ENCODE peak calls at places on chromosomes 16 and 17, in seven cellular contexts. One of them, this sample, is unnamed.

GRCh38 chr17:32503251-32504165 is 16.7 kb downstream of the CDK5R1 start:
- DNase-seq in effector memory CD4-positive, alpha-beta T cell: no peak
- DNase-seq in left ventricle myocardium inferior: no peak
- DNase-seq in heart right ventricle: no peak
- DNase-seq in endodermal cell: no peak
- DNase-seq in ascending aorta: no peak
- DNase-seq in mammary epithelial cell: peak; percentile 40
- DNase-seq in this sample: peak; percentile 60

GRCh38 chr17:47628014-47628413 is 21.7 kb upstream of the KPNB1 start:
- DNase-seq in heart right ventricle: no peak
- DNase-seq in mammary epithelial cell: no peak
- DNase-seq in ascending aorta: no peak
- DNase-seq in effector memory CD4-positive, alpha-beta T cell: no peak
- DNase-seq in left ventricle myocardium inferior: no peak
- DNase-seq in endodermal cell: no peak
- DNase-seq in this sample: no peak

GRCh38 chr16:23232806-23233205 is 50.3 kb downstream of the SCNN1G start:
- DNase-seq in ascending aorta: no peak
- DNase-seq in heart right ventricle: no peak
- DNase-seq in effector memory CD4-positive, alpha-beta T cell: no peak
- DNase-seq in endodermal cell: no peak
- DNase-seq in left ventricle myocardium inferior: no peak
- DNase-seq in mammary epithelial cell: no peak
- DNase-seq in this sample: no peak

GRCh38 chr16:10343124-10343760 is 42.6 kb upstream of the ATF7IP2 start:
- DNase-seq in effector memory CD4-positive, alpha-beta T cell: no peak
- DNase-seq in ascending aorta: no peak
- DNase-seq in heart right ventricle: no peak
- DNase-seq in endodermal cell: no peak
- DNase-seq in mammary epithelial cell: no peak
- DNase-seq in left ventricle myocardium inferior: no peak
- DNase-seq in this sample: no peak

GRCh38 chr17:19412984-19413383 is 2.0 kb downstream of the RNF112 start:
- DNase-seq in ascending aorta: no peak
- DNase-seq in effector memory CD4-positive, alpha-beta T cell: no peak
- DNase-seq in endodermal cell: no peak
- DNase-seq in mammary epithelial cell: no peak
- DNase-seq in heart right ventricle: no peak
- DNase-seq in left ventricle myocardium inferior: no peak
- DNase-seq in this sample: no peak

GRCh38 chr17:79072544-79072943 is 2.1 kb upstream of the ENGASE start:
- DNase-seq in heart right ventricle: no peak
- DNase-seq in endodermal cell: peak; percentile 57
- DNase-seq in ascending aorta: no peak
- DNase-seq in left ventricle myocardium inferior: no peak
- DNase-seq in mammary epithelial cell: no peak
- DNase-seq in effector memory CD4-positive, alpha-beta T cell: no peak
- DNase-seq in this sample: no peak

GRCh38 chr17:30361766-30362279 is 16.9 kb upstream of the CPD start:
- DNase-seq in effector memory CD4-positive, alpha-beta T cell: no peak
- DNase-seq in left ventricle myocardium inferior: no peak
- DNase-seq in endodermal cell: no peak
- DNase-seq in heart right ventricle: no peak
- DNase-seq in ascending aorta: no peak
- DNase-seq in mammary epithelial cell: no peak
- DNase-seq in this sample: no peak

GRCh38 chr16:82990155-82990554 is 363.4 kb downstream of the CDH13 start:
- DNase-seq in endodermal cell: no peak
- DNase-seq in heart right ventricle: no peak
- DNase-seq in effector memory CD4-positive, alpha-beta T cell: no peak
- DNase-seq in left ventricle myocardium inferior: no peak
- DNase-seq in ascending aorta: no peak
- DNase-seq in mammary epithelial cell: peak; percentile 36
- DNase-seq in this sample: no peak

GRCh38 chr17:32495347-32496253 is 8.8 kb downstream of the CDK5R1 start:
- DNase-seq in endodermal cell: no peak
- DNase-seq in ascending aorta: no peak
- DNase-seq in effector memory CD4-positive, alpha-beta T cell: no peak
- DNase-seq in heart right ventricle: peak; percentile 53
- DNase-seq in mammary epithelial cell: no peak
- DNase-seq in left ventricle myocardium inferior: no peak
- DNase-seq in this sample: no peak

GRCh38 chr17:39981207-39982068 is 831 bp downstream of the PSMD3 start:
- DNase-seq in endodermal cell: no peak
- DNase-seq in mammary epithelial cell: no peak
- DNase-seq in heart right ventricle: no peak
- DNase-seq in ascending aorta: no peak
- DNase-seq in effector memory CD4-positive, alpha-beta T cell: no peak
- DNase-seq in left ventricle myocardium inferior: no peak
- DNase-seq in this sample: no peak

GRCh38 chr17:55778389-55779118 is 27.7 kb downstream of the PCTP start:
- DNase-seq in endodermal cell: no peak
- DNase-seq in heart right ventricle: no peak
- DNase-seq in left ventricle myocardium inferior: no peak
- DNase-seq in ascending aorta: no peak
- DNase-seq in mammary epithelial cell: no peak
- DNase-seq in effector memory CD4-positive, alpha-beta T cell: no peak
- DNase-seq in this sample: no peak

GRCh38 chr17:55772086-55772485 is 21.2 kb downstream of the PCTP start:
- DNase-seq in left ventricle myocardium inferior: no peak
- DNase-seq in endodermal cell: no peak
- DNase-seq in ascending aorta: no peak
- DNase-seq in heart right ventricle: no peak
- DNase-seq in mammary epithelial cell: no peak
- DNase-seq in effector memory CD4-positive, alpha-beta T cell: no peak
- DNase-seq in this sample: no peak

GRCh38 chr17:55773671-55774070 is 22.8 kb downstream of the PCTP start:
- DNase-seq in mammary epithelial cell: no peak
- DNase-seq in ascending aorta: no peak
- DNase-seq in left ventricle myocardium inferior: no peak
- DNase-seq in heart right ventricle: no peak
- DNase-seq in effector memory CD4-positive, alpha-beta T cell: no peak
- DNase-seq in endodermal cell: no peak
- DNase-seq in this sample: no peak

GRCh38 chr17:55777471-55777971 is 26.7 kb downstream of the PCTP start:
- DNase-seq in mammary epithelial cell: no peak
- DNase-seq in endodermal cell: no peak
- DNase-seq in left ventricle myocardium inferior: no peak
- DNase-seq in heart right ventricle: no peak
- DNase-seq in ascending aorta: no peak
- DNase-seq in effector memory CD4-positive, alpha-beta T cell: no peak
- DNase-seq in this sample: no peak

DNA sequence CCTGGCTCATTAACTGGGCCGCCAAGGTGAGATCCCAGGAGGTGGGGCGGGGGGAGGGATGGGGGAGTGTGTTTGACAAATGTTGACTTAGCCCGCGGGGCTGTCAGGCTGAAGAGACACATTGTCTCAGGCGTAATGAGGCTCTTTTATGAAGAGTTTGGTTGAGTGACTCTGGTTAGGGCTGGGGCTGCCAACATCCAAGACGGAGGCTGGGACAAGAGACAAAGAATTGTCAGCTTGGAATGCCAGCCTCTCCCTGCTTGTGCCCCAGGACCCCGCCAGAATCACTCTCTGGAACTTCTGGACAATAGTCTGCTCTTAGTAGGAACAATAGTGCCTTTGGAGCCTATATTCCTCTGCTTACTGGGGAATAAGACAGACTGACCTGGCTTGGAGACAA is 24.0 kb downstream of the PCTP start:
- DNase-seq in endodermal cell: peak; percentile 59
- DNase-seq in heart right ventricle: no peak
- DNase-seq in ascending aorta: no peak
- DNase-seq in mammary epithelial cell: no peak
- DNase-seq in effector memory CD4-positive, alpha-beta T cell: no peak
- DNase-seq in left ventricle myocardium inferior: no peak
- DNase-seq in this sample: no peak
- H3K4me1 ChIP-seq in endodermal cell: peaks cover 9% of the 10 kb centered on the region
- H3K4me1 ChIP-seq in heart right ventricle: peaks cover 5% of the 10 kb centered on the region
- H3K4me1 ChIP-seq in ascending aorta: no peaks in the 10 kb centered on the region
- H3K4me1 ChIP-seq in mammary epithelial cell: peaks cover 4% of the 10 kb centered on the region
- H3K4me1 ChIP-seq in effector memory CD4-positive, alpha-beta T cell: no peaks in the 10 kb centered on the region
- H3K4me1 ChIP-seq in left ventricle myocardium inferior: peaks cover 9% of the 10 kb centered on the region
- H3K4me1 ChIP-seq in this sample: peaks cover 4% of the 10 kb centered on the region

GRCh38 chr17:35796942-35797341 is 1.5 kb upstream of the MMP28 start:
- DNase-seq in ascending aorta: no peak
- DNase-seq in endodermal cell: no peak
- DNase-seq in heart right ventricle: no peak
- DNase-seq in left ventricle myocardium inferior: no peak
- DNase-seq in mammary epithelial cell: no peak
- DNase-seq in effector memory CD4-positive, alpha-beta T cell: no peak
- DNase-seq in this sample: no peak

GRCh38 chr17:35797370-35797769 is 1.9 kb upstream of the MMP28 start:
- DNase-seq in left ventricle myocardium inferior: no peak
- DNase-seq in effector memory CD4-positive, alpha-beta T cell: no peak
- DNase-seq in heart right ventricle: no peak
- DNase-seq in ascending aorta: no peak
- DNase-seq in endodermal cell: no peak
- DNase-seq in mammary epithelial cell: no peak
- DNase-seq in this sample: no peak

GRCh38 chr17:35801583-35802224 is 6.3 kb upstream of the MMP28 start:
- DNase-seq in left ventricle myocardium inferior: peak; percentile 82
- DNase-seq in mammary epithelial cell: no peak
- DNase-seq in ascending aorta: no peak
- DNase-seq in heart right ventricle: peak; percentile 83
- DNase-seq in endodermal cell: no peak
- DNase-seq in effector memory CD4-positive, alpha-beta T cell: no peak
- DNase-seq in this sample: no peak

GRCh38 chr17:35797918-35798317 is 2.5 kb upstream of the MMP28 start:
- DNase-seq in mammary epithelial cell: no peak
- DNase-seq in effector memory CD4-positive, alpha-beta T cell: no peak
- DNase-seq in ascending aorta: no peak
- DNase-seq in left ventricle myocardium inferior: no peak
- DNase-seq in endodermal cell: no peak
- DNase-seq in heart right ventricle: no peak
- DNase-seq in this sample: no peak

DNA sequence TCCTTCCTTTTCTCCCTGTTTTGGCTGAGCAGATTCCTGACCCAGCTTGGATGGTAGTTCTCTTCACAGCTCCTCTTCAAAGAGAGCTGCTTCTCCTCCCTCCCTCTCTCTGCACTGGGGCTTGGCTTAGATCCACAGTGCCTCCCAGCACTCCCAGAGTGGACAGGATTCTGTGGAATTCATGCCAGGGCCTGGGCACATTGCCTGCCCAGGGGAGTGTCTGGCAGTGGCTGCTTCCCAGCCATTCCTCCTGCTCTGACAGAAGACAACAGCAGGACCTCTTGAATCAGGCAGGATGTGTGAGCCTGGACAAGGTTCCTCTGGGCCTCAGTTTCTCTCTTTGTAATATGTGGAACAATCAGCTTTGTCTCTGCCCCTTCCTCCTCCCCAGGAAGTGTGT is 4.5 kb upstream of the MMP28 start:
- DNase-seq in mammary epithelial cell: peak; percentile 70
- DNase-seq in effector memory CD4-positive, alpha-beta T cell: no peak
- DNase-seq in ascending aorta: no peak
- DNase-seq in endodermal cell: no peak
- DNase-seq in heart right ventricle: peak; percentile 82
- DNase-seq in left ventricle myocardium inferior: peak; percentile 79
- DNase-seq in this sample: no peak
- H3K27ac ChIP-seq in mammary epithelial cell: no peak overlapping the region
- H3K27ac ChIP-seq in effector memory CD4-positive, alpha-beta T cell: no peak overlapping the region
- H3K27ac ChIP-seq in ascending aorta: peak overlapping the region; percentile 47
- H3K27ac ChIP-seq in endodermal cell: no peak overlapping the region
- H3K27ac ChIP-seq in heart right ventricle: peak overlapping the region; percentile 21
- H3K27ac ChIP-seq in left ventricle myocardium inferior: peak overlapping the region; percentile 51
- H3K27ac ChIP-seq in this sample: no peak overlapping the region

GRCh38 chr16:50575743-50576142 is 27.5 kb downstream of the NKD1 start:
- DNase-seq in ascending aorta: no peak
- DNase-seq in effector memory CD4-positive, alpha-beta T cell: no peak
- DNase-seq in left ventricle myocardium inferior: no peak
- DNase-seq in mammary epithelial cell: no peak
- DNase-seq in heart right ventricle: no peak
- DNase-seq in endodermal cell: no peak
- DNase-seq in this sample: no peak
- H3K4me1 ChIP-seq in ascending aorta: peaks cover 17% of the 10 kb centered on the region
- H3K4me1 ChIP-seq in effector memory CD4-positive, alpha-beta T cell: no peaks in the 10 kb centered on the region
- H3K4me1 ChIP-seq in left ventricle myocardium inferior: peaks cover 5% of the 10 kb centered on the region
- H3K4me1 ChIP-seq in mammary epithelial cell: no peaks in the 10 kb centered on the region
- H3K4me1 ChIP-seq in heart right ventricle: no peaks in the 10 kb centered on the region
- H3K4me1 ChIP-seq in endodermal cell: no peaks in the 10 kb centered on the region
- H3K4me1 ChIP-seq in this sample: no peaks in the 10 kb centered on the region

GRCh38 chr16:1156111-1156982 is 3.4 kb downstream of the CACNA1H start:
- DNase-seq in endodermal cell: no peak
- DNase-seq in mammary epithelial cell: no peak
- DNase-seq in effector memory CD4-positive, alpha-beta T cell: no peak
- DNase-seq in ascending aorta: no peak
- DNase-seq in left ventricle myocardium inferior: no peak
- DNase-seq in heart right ventricle: no peak
- DNase-seq in this sample: no peak

GRCh38 chr16:1156983-1157638 is 4.2 kb downstream of the CACNA1H start:
- DNase-seq in mammary epithelial cell: no peak
- DNase-seq in heart right ventricle: peak; percentile 53
- DNase-seq in left ventricle myocardium inferior: no peak
- DNase-seq in endodermal cell: no peak
- DNase-seq in ascending aorta: no peak
- DNase-seq in effector memory CD4-positive, alpha-beta T cell: no peak
- DNase-seq in this sample: no peak

GRCh38 chr16:1158456-1159324 is 5.8 kb downstream of the CACNA1H start:
- DNase-seq in effector memory CD4-positive, alpha-beta T cell: no peak
- DNase-seq in ascending aorta: no peak
- DNase-seq in endodermal cell: no peak
- DNase-seq in mammary epithelial cell: no peak
- DNase-seq in left ventricle myocardium inferior: peak; percentile 78
- DNase-seq in heart right ventricle: peak; percentile 84
- DNase-seq in this sample: no peak

GRCh38 chr16:1159325-1159972 is 6.5 kb downstream of the CACNA1H start:
- DNase-seq in effector memory CD4-positive, alpha-beta T cell: no peak
- DNase-seq in heart right ventricle: no peak
- DNase-seq in left ventricle myocardium inferior: no peak
- DNase-seq in endodermal cell: no peak
- DNase-seq in ascending aorta: no peak
- DNase-seq in mammary epithelial cell: no peak
- DNase-seq in this sample: no peak

GRCh38 chr16:1157639-1158455 is 4.9 kb downstream of the CACNA1H start:
- DNase-seq in ascending aorta: no peak
- DNase-seq in mammary epithelial cell: no peak
- DNase-seq in effector memory CD4-positive, alpha-beta T cell: no peak
- DNase-seq in endodermal cell: no peak
- DNase-seq in heart right ventricle: peak; percentile 74
- DNase-seq in left ventricle myocardium inferior: peak; percentile 67
- DNase-seq in this sample: no peak
- H3K27ac ChIP-seq in ascending aorta: peak overlapping the region; percentile 37
- H3K27ac ChIP-seq in mammary epithelial cell: no peak overlapping the region
- H3K27ac ChIP-seq in effector memory CD4-positive, alpha-beta T cell: no peak overlapping the region
- H3K27ac ChIP-seq in endodermal cell: no peak overlapping the region
- H3K27ac ChIP-seq in heart right ventricle: peak overlapping the region; percentile 76
- H3K27ac ChIP-seq in left ventricle myocardium inferior: peak overlapping the region; percentile 80
- H3K27ac ChIP-seq in this sample: no peak overlapping the region